ENCODE peak calls at places on chromosome 11, in six cellular contexts. L is IMR-90, M is neural crest cell, S is choroid plexus epithelial cell, H is body of pancreas, J is BE2C. R is an unnamed sample.

GRCh38 chr11:22674470-22675426 is 8.3 kb downstream of the GAS2 start:
- DNase-seq in S (no peak), M (no peak), J (no peak), H (peak), L (no peak), R (no peak)

GRCh38 chr11:12625438-12626071 is 48.7 kb upstream of the TEAD1 start:
- DNase-seq in S (peak), M (no peak), J (no peak), L (peak), H (no peak), R (no peak)

GRCh38 chr11:3655548-3655947 is 10.6 kb downstream of the ART1 start:
- DNase-seq in M (no peak), H (no peak), S (no peak), J (no peak), L (no peak), R (no peak)

GRCh38 chr11:123718075-123718868 is 23.2 kb downstream of the ZNF202 start:
- DNase-seq in L (no peak), H (no peak), M (no peak), J (no peak), S (no peak), R (no peak)

GRCh38 chr11:1178906-1179305 is 21.2 kb downstream of the MUC5AC start:
- DNase-seq in M (no peak), H (no peak), L (no peak), S (no peak), J (no peak), R (no peak)

GRCh38 chr11:128195057-128195751 is 392.2 kb downstream of the ETS1 start:
- DNase-seq in M (no peak), S (peak), H (no peak), J (no peak), L (no peak), R (no peak)

GRCh38 chr11:86537541-86538222 is 134.7 kb downstream of the ME3 start:
- DNase-seq in J (no peak), L (no peak), H (no peak), S (peak), M (no peak), R (peak)

GRCh38 chr11:40986320-40986719 is 473.1 kb downstream of the LRRC4C start:
- DNase-seq in L (no peak), M (no peak), S (no peak), J (no peak), H (no peak), R (no peak)

GRCh38 chr11:109320595-109320994 is 101.4 kb upstream of the C11orf87 start:
- DNase-seq in J (no peak), M (no peak), L (peak), H (no peak), S (peak), R (no peak)
- TF ChIP-seq CTCF in J (no peak), M (no peak), L (no peak), H (no peak), S (no peak), R (no peak)

DNA sequence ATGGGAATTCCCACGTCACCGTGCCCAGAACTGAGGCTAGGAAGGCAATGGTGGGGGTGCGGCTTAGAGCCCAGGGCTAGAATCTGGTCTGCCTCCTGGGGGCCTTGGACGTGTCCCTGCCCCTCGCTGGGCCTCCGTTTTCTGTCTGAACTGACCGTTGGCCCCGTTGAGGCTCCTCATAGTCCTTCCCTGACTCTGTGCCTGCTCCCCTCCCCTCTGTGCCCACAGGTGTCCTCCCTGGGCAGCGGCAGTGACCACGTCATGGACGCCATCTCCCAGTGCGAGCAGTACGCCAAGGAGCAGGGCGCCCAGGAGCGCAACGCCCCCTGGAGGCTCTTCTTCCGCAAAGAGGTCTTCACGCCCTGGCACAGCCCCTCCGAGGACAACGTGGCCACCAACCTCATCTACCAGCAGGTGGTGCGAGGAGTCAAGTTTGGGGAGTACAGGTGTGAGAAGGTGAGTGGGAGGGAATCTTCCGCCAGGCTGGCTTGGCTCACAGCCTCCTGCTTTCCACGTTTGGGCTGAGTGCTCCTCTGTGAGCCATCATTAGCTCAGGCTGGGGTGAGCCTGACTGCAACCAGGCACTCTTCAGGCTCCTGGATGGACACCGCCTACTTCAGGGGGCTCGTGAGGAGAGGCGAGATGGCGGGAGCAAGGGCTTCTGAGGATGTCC is 63.9 kb downstream of the MYO7A start:
- DNase-seq in S (peak), M (peak), L (peak), H (peak), J (peak), R (peak)
- TF ChIP-seq CTCF in S (peak), M (peak), L (peak), H (peak), J (peak), R (peak)

GRCh38 chr11:132874638-132875037 is 657.7 kb downstream of the OPCML start:
- DNase-seq in L (peak), J (no peak), S (peak), H (no peak), M (no peak), R (no peak)

GRCh38 chr11:132872223-132872622 is 660.1 kb downstream of the OPCML start:
- DNase-seq in M (no peak), H (no peak), L (no peak), J (no peak), S (no peak), R (no peak)

GRCh38 chr11:132883241-132883640 is 649.1 kb downstream of the OPCML start:
- DNase-seq in S (no peak), L (no peak), H (no peak), M (no peak), J (no peak), R (no peak)

GRCh38 chr11:132876301-132877071 is 655.8 kb downstream of the OPCML start:
- DNase-seq in S (no peak), J (no peak), M (no peak), L (no peak), H (no peak), R (no peak)

GRCh38 chr11:132878111-132878510 is 654.2 kb downstream of the OPCML start:
- DNase-seq in L (no peak), J (no peak), M (no peak), S (no peak), H (no peak), R (no peak)
- TF ChIP-seq CTCF in L (no peak), J (no peak), M (no peak), S (no peak), H (no peak), R (no peak)

GRCh38 chr11:119155733-119156492 is 7.1 kb downstream of the ABCG4 start:
- DNase-seq in S (no peak), H (no peak), J (peak), L (no peak), M (no peak), R (peak)
- TF ChIP-seq CTCF in S (no peak), H (no peak), J (peak), L (peak), M (peak), R (peak)

R was measured in nephron progenitor cell.